ENCODE peak calls at places on chromosome 6, in six cellular contexts. One of them, this sample, is unnamed.

GRCh38 chr6:3748208-3748701 is 3.3 kb downstream of the PXDC1 start:
- DNase-seq in A549: peak
- DNase-seq in mesendoderm: peak
- DNase-seq in CD8-positive, alpha-beta T cell: no peak
- DNase-seq in adrenal gland: peak
- DNase-seq in H1: no peak
- DNase-seq in this sample: peak

GRCh38 chr6:155955038-155955437 is 499.4 kb upstream of the NOX3 start:
- DNase-seq in mesendoderm: peak
- DNase-seq in H1: peak
- DNase-seq in adrenal gland: no peak
- DNase-seq in CD8-positive, alpha-beta T cell: no peak
- DNase-seq in A549: no peak
- DNase-seq in this sample: no peak

GRCh38 chr6:40128149-40128548 is 193.9 kb upstream of the MOCS1 start:
- DNase-seq in mesendoderm: no peak
- DNase-seq in adrenal gland: no peak
- DNase-seq in A549: no peak
- DNase-seq in CD8-positive, alpha-beta T cell: no peak
- DNase-seq in H1: no peak
- DNase-seq in this sample: no peak

GRCh38 chr6:4134841-4135664 is at the start of gene ECI2:
- DNase-seq in mesendoderm: peak
- DNase-seq in adrenal gland: peak
- DNase-seq in CD8-positive, alpha-beta T cell: peak
- DNase-seq in H1: peak
- DNase-seq in A549: peak
- DNase-seq in this sample: no peak

GRCh38 chr6:105459884-105460283 is 57.0 kb upstream of the PREP start:
- DNase-seq in A549: peak
- DNase-seq in adrenal gland: no peak
- DNase-seq in H1: no peak
- DNase-seq in mesendoderm: no peak
- DNase-seq in CD8-positive, alpha-beta T cell: no peak
- DNase-seq in this sample: peak

GRCh38 chr6:142510217-142510616 is 208.4 kb downstream of the ADGRG6 start:
- DNase-seq in H1: no peak
- DNase-seq in A549: no peak
- DNase-seq in CD8-positive, alpha-beta T cell: no peak
- DNase-seq in adrenal gland: no peak
- DNase-seq in mesendoderm: no peak
- DNase-seq in this sample: no peak

GRCh38 chr6:147390909-147391536 is 117.5 kb upstream of the SAMD5 start:
- DNase-seq in CD8-positive, alpha-beta T cell: no peak
- DNase-seq in A549: peak
- DNase-seq in mesendoderm: peak
- DNase-seq in adrenal gland: no peak
- DNase-seq in H1: no peak
- DNase-seq in this sample: peak

GRCh38 chr6:11847515-11848244 is 69.1 kb upstream of the ADTRP start:
- DNase-seq in CD8-positive, alpha-beta T cell: no peak
- DNase-seq in H1: no peak
- DNase-seq in A549: no peak
- DNase-seq in adrenal gland: no peak
- DNase-seq in mesendoderm: peak
- DNase-seq in this sample: no peak

GRCh38 chr6:8006208-8006607 is 58.0 kb downstream of the BLOC1S5 start:
- DNase-seq in A549: peak
- DNase-seq in adrenal gland: no peak
- DNase-seq in mesendoderm: no peak
- DNase-seq in H1: no peak
- DNase-seq in CD8-positive, alpha-beta T cell: no peak
- DNase-seq in this sample: no peak

GRCh38 chr6:5752282-5752681 is 254.4 kb downstream of the NRN1 start:
- DNase-seq in H1: peak
- DNase-seq in CD8-positive, alpha-beta T cell: no peak
- DNase-seq in mesendoderm: peak
- DNase-seq in A549: no peak
- DNase-seq in adrenal gland: no peak
- DNase-seq in this sample: peak

GRCh38 chr6:158647501-158647900 is 2.4 kb upstream of the SYTL3 start:
- DNase-seq in CD8-positive, alpha-beta T cell: no peak
- DNase-seq in A549: no peak
- DNase-seq in mesendoderm: no peak
- DNase-seq in H1: no peak
- DNase-seq in adrenal gland: no peak
- DNase-seq in this sample: no peak

GRCh38 chr6:41698350-41698781 is 37.0 kb downstream of the TFEB start:
- DNase-seq in mesendoderm: no peak
- DNase-seq in A549: no peak
- DNase-seq in CD8-positive, alpha-beta T cell: no peak
- DNase-seq in H1: no peak
- DNase-seq in adrenal gland: no peak
- DNase-seq in this sample: peak

GRCh38 chr6:125816828-125817280 is 26.1 kb downstream of the NCOA7 start:
- DNase-seq in CD8-positive, alpha-beta T cell: no peak
- DNase-seq in adrenal gland: no peak
- DNase-seq in H1: no peak
- DNase-seq in mesendoderm: no peak
- DNase-seq in A549: no peak
- DNase-seq in this sample: no peak

DNA sequence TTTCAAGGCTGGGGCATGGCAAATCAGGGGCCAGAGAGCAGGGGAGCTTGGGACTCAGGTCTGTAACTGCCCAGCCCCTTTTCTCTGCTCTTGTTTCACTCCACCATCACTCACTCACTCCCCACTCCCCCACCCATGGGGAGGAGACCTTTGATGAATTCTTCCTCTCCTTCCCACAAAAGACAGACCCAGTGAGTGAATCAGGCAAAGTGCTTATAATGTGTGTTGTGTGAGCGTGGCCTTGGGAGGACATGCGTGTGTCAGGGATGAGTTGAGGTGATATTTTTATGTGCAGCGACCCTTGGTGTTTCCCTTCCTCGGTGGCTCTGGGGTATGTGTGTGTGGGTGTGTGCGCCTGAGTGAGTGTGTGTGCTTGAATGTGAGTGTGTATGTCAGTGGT is 1.0 kb upstream of the CUL9 start:
- DNase-seq in CD8-positive, alpha-beta T cell: no peak
- DNase-seq in H1: no peak
- DNase-seq in mesendoderm: peak
- DNase-seq in adrenal gland: no peak
- DNase-seq in A549: no peak
- DNase-seq in this sample: no peak
- H3K4me3 ChIP-seq in CD8-positive, alpha-beta T cell: no peak
- H3K4me3 ChIP-seq in H1: no peak
- H3K4me3 ChIP-seq in mesendoderm: no peak
- H3K4me3 ChIP-seq in adrenal gland: no peak
- H3K4me3 ChIP-seq in A549: no peak
- H3K4me3 ChIP-seq in this sample: no peak

GRCh38 chr6:35018746-35019145 is 122.4 kb downstream of the TCP11 start:
- DNase-seq in CD8-positive, alpha-beta T cell: no peak
- DNase-seq in H1: no peak
- DNase-seq in mesendoderm: no peak
- DNase-seq in adrenal gland: no peak
- DNase-seq in A549: no peak
- DNase-seq in this sample: no peak

GRCh38 chr6:35018184-35018523 is 123.0 kb downstream of the TCP11 start:
- DNase-seq in mesendoderm: no peak
- DNase-seq in H1: no peak
- DNase-seq in CD8-positive, alpha-beta T cell: no peak
- DNase-seq in A549: no peak
- DNase-seq in adrenal gland: no peak
- DNase-seq in this sample: no peak

GRCh38 chr6:35019171-35019570 is 122.0 kb downstream of the TCP11 start:
- DNase-seq in CD8-positive, alpha-beta T cell: no peak
- DNase-seq in mesendoderm: no peak
- DNase-seq in adrenal gland: no peak
- DNase-seq in A549: no peak
- DNase-seq in H1: no peak
- DNase-seq in this sample: no peak

GRCh38 chr6:35016417-35017221 is 124.5 kb downstream of the TCP11 start:
- DNase-seq in mesendoderm: no peak
- DNase-seq in CD8-positive, alpha-beta T cell: no peak
- DNase-seq in adrenal gland: peak
- DNase-seq in A549: no peak
- DNase-seq in H1: no peak
- DNase-seq in this sample: peak

DNA sequence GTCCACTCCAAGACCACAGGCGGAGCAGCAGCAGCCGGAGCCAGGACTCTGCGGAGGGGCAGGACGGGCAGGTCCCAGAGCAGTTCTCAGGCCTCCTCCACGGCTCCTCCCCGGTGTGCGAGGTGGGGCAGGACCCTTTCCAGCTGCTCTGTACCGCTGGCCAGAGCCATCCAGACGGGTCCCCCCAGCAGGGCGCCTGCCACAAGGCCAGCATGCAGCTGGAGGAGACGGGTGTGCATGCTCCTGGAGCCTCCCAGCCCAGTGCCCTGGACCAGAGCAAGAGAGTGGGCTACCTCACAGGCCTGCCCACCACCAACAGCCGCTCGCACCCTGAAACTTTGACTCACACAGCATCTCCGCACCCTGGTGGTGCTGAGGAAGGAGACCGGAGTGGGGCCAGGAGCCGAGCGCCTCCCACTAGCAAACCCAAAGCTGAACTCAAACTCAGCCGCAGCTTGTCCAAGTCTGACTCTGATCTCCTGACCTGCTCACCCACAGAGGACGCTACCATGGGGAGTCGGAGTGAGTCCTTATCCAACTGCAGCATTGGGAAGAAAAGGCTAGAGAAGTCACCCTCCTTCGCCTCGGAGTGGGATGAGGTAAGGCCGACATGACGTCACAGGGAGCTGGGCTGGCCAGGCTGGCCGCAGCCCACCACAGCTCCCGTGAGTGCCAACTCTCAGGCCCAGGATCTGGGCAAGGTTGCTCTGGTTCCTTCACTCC is 123.5 kb downstream of the TCP11 start:
- DNase-seq in mesendoderm: no peak
- DNase-seq in H1: no peak
- DNase-seq in adrenal gland: peak
- DNase-seq in CD8-positive, alpha-beta T cell: no peak
- DNase-seq in A549: no peak
- DNase-seq in this sample: no peak
- H3K4me3 ChIP-seq in mesendoderm: no peak
- H3K4me3 ChIP-seq in H1: no peak
- H3K4me3 ChIP-seq in adrenal gland: no peak
- H3K4me3 ChIP-seq in CD8-positive, alpha-beta T cell: no peak
- H3K4me3 ChIP-seq in A549: no peak
- H3K4me3 ChIP-seq in this sample: peak

GRCh38 chr6:167831281-167831680 is 4.6 kb downstream of the AFDN start:
- DNase-seq in A549: no peak
- DNase-seq in CD8-positive, alpha-beta T cell: no peak
- DNase-seq in H1: no peak
- DNase-seq in mesendoderm: no peak
- DNase-seq in adrenal gland: no peak
- DNase-seq in this sample: no peak

GRCh38 chr6:167827062-167827587 is 414 bp downstream of the AFDN start:
- DNase-seq in H1: no peak
- DNase-seq in mesendoderm: peak
- DNase-seq in A549: no peak
- DNase-seq in CD8-positive, alpha-beta T cell: no peak
- DNase-seq in adrenal gland: peak
- DNase-seq in this sample: no peak

GRCh38 chr6:167828325-167828956 is 1.7 kb downstream of the AFDN start:
- DNase-seq in CD8-positive, alpha-beta T cell: no peak
- DNase-seq in H1: no peak
- DNase-seq in adrenal gland: no peak
- DNase-seq in mesendoderm: no peak
- DNase-seq in A549: no peak
- DNase-seq in this sample: no peak

GRCh38 chr6:167827588-167828324 is 1.0 kb downstream of the AFDN start:
- DNase-seq in adrenal gland: peak
- DNase-seq in mesendoderm: peak
- DNase-seq in A549: peak
- DNase-seq in H1: no peak
- DNase-seq in CD8-positive, alpha-beta T cell: peak
- DNase-seq in this sample: no peak

GRCh38 chr6:167829513-167829912 is 2.8 kb downstream of the AFDN start:
- DNase-seq in A549: no peak
- DNase-seq in H1: no peak
- DNase-seq in adrenal gland: no peak
- DNase-seq in CD8-positive, alpha-beta T cell: no peak
- DNase-seq in mesendoderm: no peak
- DNase-seq in this sample: no peak
- H3K4me3 ChIP-seq in A549: no peak
- H3K4me3 ChIP-seq in H1: no peak
- H3K4me3 ChIP-seq in adrenal gland: no peak
- H3K4me3 ChIP-seq in CD8-positive, alpha-beta T cell: no peak
- H3K4me3 ChIP-seq in mesendoderm: no peak
- H3K4me3 ChIP-seq in this sample: no peak

GRCh38 chr6:169800668-169801395 is 49.4 kb downstream of the ERMARD start:
- DNase-seq in adrenal gland: peak
- DNase-seq in A549: peak
- DNase-seq in mesendoderm: peak
- DNase-seq in CD8-positive, alpha-beta T cell: no peak
- DNase-seq in H1: no peak
- DNase-seq in this sample: peak
- H3K4me3 ChIP-seq in adrenal gland: no peak
- H3K4me3 ChIP-seq in A549: no peak
- H3K4me3 ChIP-seq in mesendoderm: no peak
- H3K4me3 ChIP-seq in CD8-positive, alpha-beta T cell: no peak
- H3K4me3 ChIP-seq in H1: no peak
- H3K4me3 ChIP-seq in this sample: no peak